ENCODE peak calls at places on chromosomes 12 and 14, in seven cellular contexts. F is sigmoid colon, C is body of pancreas, I is Peyer's patch, T is ovary, S is OCI-LY7, N is lower lobe of right lung. Y is an unnamed sample. For H3K4me1, the result is how much of the 10 kb centered on the place peaks cover.

GRCh38 chr12:21336656-21337055 is 1.9 kb upstream of the SLCO1A2 start:
- DNase-seq in F (no peak), C (no peak), I (no peak), T (no peak), S (no peak), N (no peak), Y (no peak)

GRCh38 chr12:64669270-64669842 is 59.1 kb downstream of the RASSF3 start:
- DNase-seq in F (peak), T (peak), C (peak), I (peak), S (peak), N (peak), Y (peak)

GRCh38 chr12:52523825-52524224 is 3.6 kb upstream of the KRT5 start:
- DNase-seq in N (no peak), F (no peak), S (no peak), C (no peak), I (no peak), T (no peak), Y (no peak)

GRCh38 chr12:95198914-95199313 is 18.4 kb downstream of the FGD6 start:
- DNase-seq in F (no peak), S (no peak), T (no peak), N (no peak), I (no peak), C (no peak), Y (no peak)

GRCh38 chr12:26833692-26834168 is 736 bp upstream of the ITPR2 start:
- DNase-seq in I (peak), C (peak), T (peak), S (peak), F (peak), N (peak), Y (peak)

GRCh38 chr12:69884386-69884785 is 59.4 kb downstream of the MYRFL start:
- DNase-seq in N (no peak), C (no peak), F (no peak), S (no peak), I (no peak), T (no peak), Y (peak)

GRCh38 chr14:25048170-25049126 is 1.5 kb downstream of the STXBP6 start:
- DNase-seq in N (no peak), C (peak), F (peak), T (peak), I (no peak), S (no peak), Y (peak)

GRCh38 chr12:32089156-32089950 is 17.3 kb upstream of the BICD1 start:
- DNase-seq in T (no peak), I (no peak), S (no peak), C (no peak), N (no peak), F (no peak), Y (no peak)

GRCh38 chr12:3316776-3317480 is 174.1 kb upstream of the PRMT8 start:
- DNase-seq in I (no peak), N (no peak), S (no peak), F (no peak), T (no peak), C (no peak), Y (no peak)

GRCh38 chr14:56666716-56667115 is 87.1 kb downstream of the TMEM260 start:
- DNase-seq in N (no peak), C (no peak), T (no peak), S (no peak), I (no peak), F (no peak), Y (no peak)

GRCh38 chr14:77641207-77641533 is 24.7 kb upstream of the SPTLC2 start:
- DNase-seq in T (peak), N (no peak), C (no peak), S (peak), F (no peak), I (no peak), Y (no peak)

GRCh38 chr12:74514098-74514872 is 23.4 kb upstream of the ATXN7L3B start:
- DNase-seq in S (no peak), T (no peak), C (no peak), F (no peak), N (no peak), I (no peak), Y (no peak)

GRCh38 chr14:68471029-68471963 is 321.6 kb downstream of the ZFP36L1 start:
- DNase-seq in N (no peak), F (no peak), T (no peak), I (no peak), C (peak), S (peak), Y (peak)

GRCh38 chr14:68139466-68140110 is 320.0 kb downstream of the RAD51B start:
- DNase-seq in S (no peak), I (no peak), N (no peak), T (no peak), C (no peak), F (peak), Y (no peak)

GRCh38 chr12:119589087-119589486 is 4.5 kb upstream of the TMEM233 start:
- DNase-seq in T (no peak), C (no peak), S (no peak), N (no peak), F (no peak), I (no peak), Y (no peak)

GRCh38 chr12:117596968-117597367 is 235.5 kb upstream of the NOS1 start:
- DNase-seq in N (no peak), C (no peak), S (no peak), T (no peak), I (no peak), F (no peak), Y (no peak)

GRCh38 chr14:72608391-72609204 is 285.3 kb downstream of the DPF3 start:
- DNase-seq in S (no peak), N (no peak), T (no peak), F (no peak), C (no peak), I (no peak), Y (no peak)

GRCh38 chr14:100899841-100900771 is 3.4 kb downstream of the RTL1 start:
- DNase-seq in S (no peak), I (no peak), C (no peak), N (peak), T (peak), F (peak), Y (no peak)

GRCh38 chr12:31323466-31324115 is 2.4 kb downstream of the SINHCAF start:
- DNase-seq in F (peak), N (peak), T (no peak), C (no peak), I (no peak), S (peak), Y (no peak)

GRCh38 chr14:104933721-104934379 is 9.2 kb downstream of the PLD4 start:
- DNase-seq in S (no peak), T (peak), F (peak), N (peak), C (no peak), I (peak), Y (no peak)

DNA sequence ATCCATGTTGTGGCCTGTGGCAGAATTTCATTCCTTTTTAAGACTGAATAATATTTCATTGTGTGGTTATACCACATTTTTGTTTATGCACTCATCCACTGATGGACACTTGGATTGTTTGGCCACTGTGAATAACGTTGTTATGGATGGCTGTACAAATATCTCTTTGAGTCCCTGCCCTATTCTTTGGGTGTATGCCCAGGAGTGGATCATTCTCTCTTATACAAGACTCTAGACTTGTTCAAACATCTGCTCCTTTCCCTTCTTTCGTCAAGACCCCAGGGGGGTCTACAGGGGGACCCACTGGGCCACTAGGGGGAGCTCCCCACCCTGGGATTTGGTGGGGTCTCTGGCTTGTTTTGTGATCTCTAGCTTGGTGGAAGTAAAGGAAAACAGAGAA is 77.4 kb downstream of the FBXL14 start:
- DNase-seq in N (no peak), C (no peak), I (no peak), S (peak), T (no peak), F (no peak), Y (no peak)
- TF ChIP-seq CTCF in N (no peak), C (no peak), I (no peak), S (peak), T (no peak), F (no peak), Y (no peak)

GRCh38 chr12:29222200-29222599 is 73.1 kb downstream of the FAR2 start:
- DNase-seq in F (no peak), I (no peak), T (no peak), S (no peak), C (no peak), N (no peak), Y (no peak)
- H3K4me1 ChIP-seq in F (under half), I (under half), T (under half), S (under half), C (under half), N (under half), Y (under half)

GRCh38 chr14:22218729-22219128 is 370.3 kb downstream of the DAD1 start:
- DNase-seq in N (no peak), C (no peak), F (no peak), I (no peak), T (no peak), S (peak), Y (no peak)

GRCh38 chr14:22226381-22226780 is 362.6 kb downstream of the DAD1 start:
- DNase-seq in I (no peak), T (no peak), C (no peak), N (peak), S (peak), F (no peak), Y (no peak)

GRCh38 chr14:22225526-22226133 is 363.4 kb downstream of the DAD1 start:
- DNase-seq in N (no peak), C (no peak), S (no peak), I (no peak), F (no peak), T (no peak), Y (no peak)

GRCh38 chr14:22220427-22220826 is 368.6 kb downstream of the DAD1 start:
- DNase-seq in N (no peak), C (no peak), I (no peak), T (no peak), S (no peak), F (no peak), Y (no peak)

GRCh38 chr14:22221508-22221907 is 367.5 kb downstream of the DAD1 start:
- DNase-seq in C (no peak), F (no peak), I (no peak), T (no peak), N (no peak), S (peak), Y (no peak)
- TF ChIP-seq CTCF in C (no peak), F (no peak), I (no peak), T (no peak), N (peak), S (peak), Y (no peak)

GRCh38 chr12:4960030-4960429 is 50.3 kb downstream of the KCNA1 start:
- DNase-seq in C (no peak), T (no peak), F (peak), I (no peak), S (no peak), N (no peak), Y (peak)

GRCh38 chr12:4959381-4959780 is 49.7 kb downstream of the KCNA1 start:
- DNase-seq in C (no peak), T (no peak), I (no peak), F (no peak), S (no peak), N (no peak), Y (no peak)

GRCh38 chr12:4961311-4961710 is 51.6 kb downstream of the KCNA1 start:
- DNase-seq in C (no peak), N (no peak), S (no peak), T (no peak), F (no peak), I (no peak), Y (no peak)

GRCh38 chr12:4958697-4959375 is 49.1 kb downstream of the KCNA1 start:
- DNase-seq in N (no peak), C (no peak), F (no peak), I (no peak), S (no peak), T (no peak), Y (no peak)

DNA sequence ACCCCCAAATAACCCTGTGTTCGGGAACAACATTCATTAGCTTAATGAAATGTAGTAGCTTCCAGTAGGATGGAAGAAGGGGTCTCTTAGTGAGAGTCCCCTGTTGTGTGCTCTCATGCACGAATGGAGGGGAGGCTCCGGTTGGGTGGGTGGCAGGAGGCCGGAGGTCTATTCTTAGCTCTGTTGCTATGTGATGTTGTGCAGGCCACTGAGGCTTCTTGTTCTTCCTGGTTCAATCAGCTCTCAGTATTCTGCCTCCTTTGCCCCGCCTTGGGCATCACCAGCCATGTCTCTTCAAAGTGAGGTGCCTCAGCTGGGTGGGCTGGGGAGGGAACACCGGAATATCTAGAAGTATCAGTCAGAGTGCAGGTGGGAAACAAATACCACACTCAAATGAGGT is 50.8 kb downstream of the KCNA1 start:
- DNase-seq in F (no peak), S (no peak), C (no peak), T (no peak), I (no peak), N (no peak), Y (no peak)
- H3K4me1 ChIP-seq in F (under half), S (under half), C (under half), T (under half), I (under half), N (under half), Y (under half)